ENCODE peak calls at places on chromosomes 4 and X, in ten cellular contexts. C is GM13976, L is NCI-H2081, G is NCI-H774, Q is amygdala, Z is right cardiac atrium, J is fibroblast of mammary gland, P is kidney tubule cell, Y is heart left ventricle, E is GM20000. D is an unnamed sample.
A peak's percentile ranks its signal among the peaks of the same experiment; 100 is the strongest.

GRCh38 chrX:27796640-27797257 is 11.0 kb upstream of the MAGEB10 start:
- DNase-seq in C (no peak), L (no peak), G (no peak), Q (no peak), Z (no peak), J (no peak), P (no peak), Y (no peak), E (no peak), D (no peak)

GRCh38 chr4:86898562-86898961 is 6.3 kb upstream of the C4orf36 start:
- DNase-seq in C (no peak), L (no peak), G (no peak), Q (no peak), Z (no peak), J (no peak), P (peak; percentile 47), Y (no peak), E (no peak), D (no peak)

GRCh38 chr4:3486556-3487270 is 23.6 kb downstream of the DOK7 start:
- DNase-seq in C (no peak), L (no peak), G (no peak), Q (no peak), Z (no peak), J (no peak), P (no peak), Y (no peak), E (no peak), D (peak; percentile 29)

GRCh38 chrX:110397904-110398303 is 39.3 kb downstream of the RTL9 start:
- DNase-seq in C (no peak), L (no peak), G (no peak), Q (no peak), Z (no peak), J (no peak), P (no peak), Y (no peak), E (no peak), D (no peak)

GRCh38 chr4:165129924-165130323 is 17.3 kb upstream of the TMEM192 start:
- DNase-seq in C (no peak), L (no peak), G (no peak), Q (no peak), Z (no peak), J (no peak), P (no peak), Y (no peak), E (no peak), D (no peak)

GRCh38 chr4:130080872-130081451 is 985.0 kb downstream of the C4orf33 start:
- DNase-seq in C (no peak), L (no peak), G (no peak), Q (no peak), Z (no peak), J (no peak), P (no peak), Y (no peak), E (no peak), D (peak; percentile 43)

GRCh38 chr4:8022767-8023695 is 83.4 kb upstream of the AFAP1 start:
- DNase-seq in C (no peak), L (no peak), G (no peak), Q (no peak), Z (no peak), J (no peak), P (no peak), Y (no peak), E (no peak), D (no peak)

GRCh38 chrX:18643243-18643642 is 28.7 kb downstream of the RS1 start:
- DNase-seq in C (no peak), L (no peak), G (no peak), Q (no peak), Z (no peak), J (no peak), P (no peak), Y (no peak), E (no peak), D (no peak)

GRCh38 chr4:136713140-136713539 is 819.2 kb downstream of the PCDH18 start:
- DNase-seq in C (peak; percentile 13), L (no peak), G (no peak), Q (no peak), Z (no peak), J (peak; percentile 2), P (peak; percentile 55), Y (no peak), E (peak; percentile 2), D (peak; percentile 12)

GRCh38 chr4:109206610-109207009 is 95.8 kb downstream of the COL25A1 start:
- DNase-seq in C (no peak), L (no peak), G (no peak), Q (no peak), Z (no peak), J (peak; percentile 25), P (no peak), Y (no peak), E (no peak), D (no peak)

GRCh38 chr4:25402521-25402920 is 25.5 kb downstream of the ANAPC4 start:
- DNase-seq in C (no peak), L (no peak), G (no peak), Q (no peak), Z (no peak), J (no peak), P (no peak), Y (no peak), E (no peak), D (no peak)

GRCh38 chr4:102623622-102624021 is 122.5 kb downstream of the NFKB1 start:
- DNase-seq in C (no peak), L (peak; percentile 33), G (no peak), Q (no peak), Z (no peak), J (peak; percentile 61), P (peak; percentile 33), Y (no peak), E (no peak), D (peak; percentile 19)

GRCh38 chr4:7547368-7548040 is 112.8 kb upstream of the PSAPL1 start:
- DNase-seq in C (no peak), L (no peak), G (no peak), Q (no peak), Z (no peak), J (peak; percentile 2), P (no peak), Y (peak; percentile 34), E (no peak), D (no peak)

GRCh38 chr4:38424171-38424871 is 239.7 kb upstream of the KLF3 start:
- DNase-seq in C (no peak), L (no peak), G (no peak), Q (no peak), Z (peak; percentile 24), J (no peak), P (peak; percentile 26), Y (no peak), E (no peak), D (no peak)

GRCh38 chr4:144831971-144832370 is 186.0 kb downstream of the HHIP start:
- DNase-seq in C (no peak), L (no peak), G (no peak), Q (no peak), Z (no peak), J (no peak), P (no peak), Y (no peak), E (no peak), D (no peak)

GRCh38 chrX:47515941-47516649 is 33.1 kb upstream of the ZNF41 start:
- DNase-seq in C (no peak), L (no peak), G (no peak), Q (no peak), Z (no peak), J (peak; percentile 69), P (peak; percentile 77), Y (no peak), E (no peak), D (no peak)

GRCh38 chrX:41718481-41719245 is 5.3 kb upstream of the GPR82 start:
- DNase-seq in C (no peak), L (no peak), G (no peak), Q (no peak), Z (no peak), J (no peak), P (peak; percentile 55), Y (no peak), E (no peak), D (peak; percentile 45)

GRCh38 chrX:19888419-19888879 is 1.0 kb upstream of the SH3KBP1 start:
- DNase-seq in C (peak; percentile 52), L (peak; percentile 47), G (no peak), Q (no peak), Z (no peak), J (peak; percentile 74), P (peak; percentile 81), Y (no peak), E (peak; percentile 47), D (peak; percentile 53)

GRCh38 chrX:72366746-72367145 is 61.0 kb upstream of the CITED1 start:
- DNase-seq in C (no peak), L (no peak), G (peak; percentile 6), Q (no peak), Z (no peak), J (no peak), P (no peak), Y (no peak), E (no peak), D (no peak)

GRCh38 chrX:145506225-145506624 is 258.9 kb downstream of the SPANXN1 start:
- DNase-seq in C (no peak), L (no peak), G (no peak), Q (no peak), Z (no peak), J (no peak), P (no peak), Y (no peak), E (no peak), D (no peak)

GRCh38 chr4:75723117-75723801 is 1.1 kb upstream of the USO1 start:
- DNase-seq in C (no peak), L (no peak), G (no peak), Q (no peak), Z (no peak), J (peak; percentile 75), P (peak; percentile 67), Y (no peak), E (no peak), D (no peak)

GRCh38 chrX:2495595-2495994 is 5.2 kb downstream of the DHRSX start:
- DNase-seq in C (no peak), L (no peak), G (no peak), Q (no peak), Z (no peak), J (no peak), P (no peak), Y (no peak), E (no peak), D (no peak)